ENCODE peak calls at places on chromosome 4, in nine cellular contexts. D, O, X, U, Z, Q, S, B and Y are unnamed samples.
A peak's percentile ranks its signal among the peaks of the same experiment; 100 is the strongest.

GRCh38 chr4:78065514-78066192 is 8.5 kb downstream of the FRAS1 start:
- DNase-seq in X (no peak), Q (no peak), S (no peak), Z (no peak), O (no peak), D (no peak), B (no peak), U (no peak), Y (no peak)

GRCh38 chr4:134544303-134544761 is 342.7 kb upstream of the PABPC4L start:
- DNase-seq in D (no peak), O (no peak), S (no peak), Q (no peak), X (no peak), U (peak; percentile 65), Z (no peak), B (no peak), Y (peak; percentile 3)

GRCh38 chr4:153950100-153950979 is 161.5 kb upstream of the SFRP2 start:
- DNase-seq in U (peak; percentile 19), D (peak; percentile 26), X (no peak), Q (no peak), O (no peak), S (no peak), Z (no peak), B (no peak), Y (no peak)

GRCh38 chr4:186707574-186707973 is 16.1 kb downstream of the FAT1 start:
- DNase-seq in B (no peak), S (no peak), D (no peak), O (no peak), U (no peak), Q (no peak), X (no peak), Z (no peak), Y (no peak)

GRCh38 chr4:117400039-117400835 is 314.9 kb upstream of the TRAM1L1 start:
- DNase-seq in U (peak; percentile 89), X (no peak), Z (no peak), O (no peak), Q (no peak), D (no peak), S (no peak), B (no peak), Y (peak; percentile 49)

GRCh38 chr4:14906805-14907204 is 95.5 kb upstream of the CPEB2 start:
- DNase-seq in Z (no peak), O (no peak), X (no peak), B (no peak), D (no peak), S (no peak), Q (no peak), U (peak; percentile 3), Y (no peak)

GRCh38 chr4:6688879-6689505 is 4.7 kb upstream of the S100P start:
- DNase-seq in B (peak; percentile 91), O (no peak), S (no peak), X (no peak), Q (no peak), U (peak; percentile 96), D (peak; percentile 78), Z (no peak), Y (peak; percentile 89)

GRCh38 chr4:88533937-88534750 is 10.6 kb upstream of the PYURF start:
- DNase-seq in D (no peak), X (no peak), O (no peak), S (no peak), Q (no peak), Z (no peak), B (no peak), U (peak; percentile 85), Y (peak; percentile 47)

GRCh38 chr4:38930696-38931095 is 63.1 kb downstream of the FAM114A1 start:
- DNase-seq in D (no peak), Z (no peak), X (no peak), U (no peak), S (peak; percentile 35), O (no peak), Q (no peak), B (no peak), Y (no peak)

GRCh38 chr4:155077860-155078259 is 130.6 kb upstream of the NPY2R start:
- DNase-seq in B (peak; percentile 77), D (no peak), Z (no peak), S (no peak), Q (no peak), O (no peak), U (no peak), X (no peak), Y (no peak)

GRCh38 chr4:52780627-52781354 is 29.6 kb upstream of the ERVMER34-1 start:
- DNase-seq in D (no peak), X (no peak), Q (no peak), Z (no peak), U (no peak), S (peak; percentile 19), B (no peak), O (no peak), Y (no peak)

GRCh38 chr4:8188085-8188484 is 11.0 kb upstream of the SH3TC1 start:
- DNase-seq in S (peak; percentile 36), O (no peak), X (no peak), D (no peak), Z (no peak), U (peak; percentile 20), B (no peak), Q (no peak), Y (no peak)

GRCh38 chr4:19193274-19193962 is 1058.3 kb upstream of the SLIT2 start:
- DNase-seq in D (no peak), O (no peak), Z (no peak), S (no peak), Q (no peak), B (no peak), X (no peak), U (no peak), Y (no peak)

GRCh38 chr4:111326450-111326849 is 703.6 kb upstream of the PITX2 start:
- DNase-seq in Z (no peak), S (no peak), D (no peak), X (no peak), B (no peak), U (no peak), O (no peak), Q (no peak), Y (no peak)

GRCh38 chr4:111323916-111324315 is 701.0 kb upstream of the PITX2 start:
- DNase-seq in Z (no peak), D (no peak), B (no peak), Q (no peak), U (no peak), X (no peak), S (no peak), O (no peak), Y (peak; percentile 42)

DNA sequence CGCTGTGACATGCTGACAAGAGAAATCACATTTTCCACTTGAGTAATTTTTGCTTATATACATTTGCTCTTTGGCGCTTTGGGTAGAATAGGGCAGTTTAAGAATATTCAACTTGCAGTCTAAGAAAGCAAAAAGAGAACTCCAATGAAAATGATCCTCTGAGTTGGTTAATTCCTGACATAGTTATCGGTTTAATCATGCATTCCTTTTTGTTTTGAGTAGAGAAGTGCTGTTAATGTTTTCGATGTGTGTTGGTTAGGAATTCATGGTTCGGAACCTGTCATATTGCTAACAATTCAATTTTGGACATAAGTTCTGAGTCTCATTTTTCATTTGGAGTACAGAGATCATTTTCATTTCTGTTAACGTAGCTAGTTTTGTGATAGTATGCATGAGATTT is 700.6 kb upstream of the PITX2 start:
- DNase-seq in D (no peak), Q (no peak), U (peak; percentile 66), X (no peak), S (no peak), O (no peak), Z (no peak), B (no peak), Y (peak; percentile 81)
- H3K4me3 ChIP-seq in D (no peak overlapping the region), Q (no peak overlapping the region), U (no peak overlapping the region), X (no peak overlapping the region), S (no peak overlapping the region), O (no peak overlapping the region), Z (no peak overlapping the region), B (no peak overlapping the region), Y (no peak overlapping the region)

DNA sequence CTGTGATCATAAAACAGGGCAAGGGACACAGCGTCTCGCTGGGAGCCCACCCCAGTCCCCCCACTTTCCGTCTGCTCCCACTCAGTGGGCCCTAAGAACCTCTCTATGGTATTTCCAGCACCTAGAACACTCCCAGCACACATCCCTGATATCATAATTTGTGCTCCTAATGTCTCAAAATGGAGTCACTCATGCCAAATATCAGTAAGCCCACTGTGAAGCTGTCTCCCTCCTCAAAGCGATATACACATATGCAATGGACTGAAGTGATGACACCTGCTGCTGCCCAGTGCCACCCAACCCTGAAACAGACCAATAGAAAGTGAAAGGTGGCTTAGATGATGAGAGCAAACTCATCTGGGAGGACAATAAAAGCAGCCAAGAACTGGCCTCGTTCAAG is 17.9 kb downstream of the ENPP6 start:
- DNase-seq in B (no peak), Q (no peak), S (no peak), O (no peak), U (no peak), Z (no peak), D (no peak), X (no peak), Y (no peak)
- TF ChIP-seq CTCF in B (no peak), Q (no peak), S (no peak), O (no peak), U (no peak), Z (no peak), D (no peak), X (no peak), Y (no peak)

DNA sequence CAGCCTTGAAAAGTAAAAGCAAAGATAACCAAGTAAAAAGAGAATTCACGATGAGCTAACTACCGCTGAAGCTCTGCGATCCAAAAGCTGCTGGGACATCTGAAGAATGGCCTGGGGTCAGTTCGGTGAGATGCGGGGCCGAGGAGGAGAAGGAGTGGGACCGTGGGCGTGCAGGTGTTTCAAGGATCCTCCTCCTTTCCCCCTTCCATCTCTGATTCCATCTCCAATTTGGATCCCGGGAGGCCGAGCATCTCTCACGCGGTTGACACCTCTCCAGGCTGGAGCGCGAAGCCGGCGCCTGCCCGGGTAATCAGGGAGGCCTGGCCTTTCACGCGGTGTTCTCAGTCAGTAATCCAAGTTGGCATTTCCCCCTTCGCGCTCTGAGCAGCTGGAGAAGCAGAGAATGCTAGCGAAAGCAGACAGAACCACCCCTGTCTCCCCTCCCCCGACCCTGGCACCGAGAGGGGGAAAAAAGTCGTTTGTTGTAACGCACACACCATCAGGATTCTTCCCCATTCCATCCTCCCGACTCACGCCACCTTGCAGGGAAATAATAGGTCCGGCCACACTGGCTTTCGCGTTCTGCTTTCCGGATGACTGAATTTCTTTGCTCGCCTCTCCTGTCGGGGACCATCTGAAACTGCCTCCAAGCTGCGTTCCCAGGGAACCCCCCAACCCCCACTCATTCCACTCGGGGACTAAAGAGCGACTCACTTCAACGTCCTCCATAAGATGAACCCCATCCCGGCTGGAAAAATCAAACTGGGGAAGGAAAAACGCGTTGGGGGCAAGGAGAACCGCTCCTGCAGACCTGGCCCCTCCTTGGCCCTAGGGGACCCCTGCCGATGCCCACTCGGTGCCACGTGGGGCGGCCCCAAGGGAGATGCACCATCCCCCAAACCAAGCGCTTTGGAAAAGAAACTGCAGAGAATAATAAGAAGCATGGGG is 6.5 kb downstream of the NEUROG2 start:
- DNase-seq in Z (no peak), Q (no peak), S (peak; percentile 49), X (no peak), U (no peak), B (peak; percentile 78), D (no peak), O (no peak), Y (no peak)
- H3K4me3 ChIP-seq in Z (no peak overlapping the region), Q (no peak overlapping the region), S (peak overlapping the region; percentile 67), X (peak overlapping the region; percentile 43), U (no peak overlapping the region), B (peak overlapping the region; percentile 38), D (no peak overlapping the region), O (peak overlapping the region; percentile 48), Y (no peak overlapping the region)

DNA sequence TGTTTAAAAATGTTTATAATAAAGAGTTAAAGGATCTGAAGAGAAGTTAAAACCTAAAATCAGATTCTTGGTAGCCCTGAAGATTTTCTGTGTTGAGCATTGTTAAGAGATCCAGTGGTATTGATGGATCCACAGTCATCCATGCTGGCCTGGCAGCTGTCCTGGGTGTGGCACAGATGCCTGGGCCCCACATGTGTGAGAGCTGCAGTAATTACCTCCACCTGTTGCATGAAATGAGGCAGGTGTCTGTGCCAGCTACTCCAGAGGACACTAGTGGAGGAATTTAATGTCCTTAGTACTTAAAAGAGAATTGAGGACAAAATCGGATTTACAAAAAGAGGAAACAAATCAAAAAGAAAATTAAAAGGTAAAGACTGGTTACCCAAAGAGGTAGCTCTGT is 44.0 kb downstream of the MGST2 start:
- DNase-seq in Z (no peak), X (no peak), O (no peak), D (no peak), U (no peak), S (no peak), Q (no peak), B (no peak), Y (no peak)
- TF ChIP-seq CTCF in Z (no peak), X (no peak), O (no peak), D (no peak), U (no peak), S (no peak), Q (no peak), B (no peak), Y (no peak)